ENCODE peak calls at places on chromosomes 1 and 21, in five cellular contexts. One of them, this sample, is unnamed.

GRCh38 chr21:34613679-34614442 is 1.1 kb downstream of the RCAN1 start:
- DNase-seq in stimulated activated CD4-positive, alpha-beta T cell treated with anti-CD3 and anti-CD28 coated beads, TNF-alpha, amount 100 ng/mL, for 24 hours: no peak
- DNase-seq in GM18507: no peak
- DNase-seq in ELR: peak; percentile 53
- DNase-seq in right atrium auricular region: no peak
- DNase-seq in this sample: no peak

GRCh38 chr1:70738576-70738975 is 309.0 kb downstream of the PTGER3 start:
- DNase-seq in stimulated activated CD4-positive, alpha-beta T cell treated with anti-CD3 and anti-CD28 coated beads, TNF-alpha, amount 100 ng/mL, for 24 hours: no peak
- DNase-seq in GM18507: no peak
- DNase-seq in ELR: no peak
- DNase-seq in right atrium auricular region: no peak
- DNase-seq in this sample: no peak

GRCh38 chr1:87869563-87869962 is 540.9 kb downstream of the LMO4 start:
- DNase-seq in stimulated activated CD4-positive, alpha-beta T cell treated with anti-CD3 and anti-CD28 coated beads, TNF-alpha, amount 100 ng/mL, for 24 hours: no peak
- DNase-seq in GM18507: no peak
- DNase-seq in ELR: peak; percentile 68
- DNase-seq in right atrium auricular region: no peak
- DNase-seq in this sample: no peak

GRCh38 chr1:113031060-113031933 is 41.7 kb upstream of the LRIG2 start:
- DNase-seq in stimulated activated CD4-positive, alpha-beta T cell treated with anti-CD3 and anti-CD28 coated beads, TNF-alpha, amount 100 ng/mL, for 24 hours: no peak
- DNase-seq in GM18507: no peak
- DNase-seq in ELR: no peak
- DNase-seq in right atrium auricular region: no peak
- DNase-seq in this sample: no peak

GRCh38 chr1:23556661-23557470 is 2.4 kb downstream of the ID3 start:
- DNase-seq in stimulated activated CD4-positive, alpha-beta T cell treated with anti-CD3 and anti-CD28 coated beads, TNF-alpha, amount 100 ng/mL, for 24 hours: no peak
- DNase-seq in GM18507: no peak
- DNase-seq in ELR: peak; percentile 76
- DNase-seq in right atrium auricular region: no peak
- DNase-seq in this sample: no peak

GRCh38 chr1:28428990-28429520 is 59.5 kb downstream of the PHACTR4 start:
- DNase-seq in stimulated activated CD4-positive, alpha-beta T cell treated with anti-CD3 and anti-CD28 coated beads, TNF-alpha, amount 100 ng/mL, for 24 hours: no peak
- DNase-seq in GM18507: no peak
- DNase-seq in ELR: no peak
- DNase-seq in right atrium auricular region: no peak
- DNase-seq in this sample: no peak

GRCh38 chr1:172069535-172069934 is 228.2 kb downstream of the DNM3 start:
- DNase-seq in stimulated activated CD4-positive, alpha-beta T cell treated with anti-CD3 and anti-CD28 coated beads, TNF-alpha, amount 100 ng/mL, for 24 hours: no peak
- DNase-seq in GM18507: no peak
- DNase-seq in ELR: no peak
- DNase-seq in right atrium auricular region: no peak
- DNase-seq in this sample: no peak

GRCh38 chr1:202319381-202320080 is 22.2 kb downstream of the UBE2T start:
- DNase-seq in stimulated activated CD4-positive, alpha-beta T cell treated with anti-CD3 and anti-CD28 coated beads, TNF-alpha, amount 100 ng/mL, for 24 hours: no peak
- DNase-seq in GM18507: no peak
- DNase-seq in ELR: peak; percentile 23
- DNase-seq in right atrium auricular region: no peak
- DNase-seq in this sample: no peak

GRCh38 chr21:34974162-34974981 is 74.7 kb downstream of the RUNX1 start:
- DNase-seq in stimulated activated CD4-positive, alpha-beta T cell treated with anti-CD3 and anti-CD28 coated beads, TNF-alpha, amount 100 ng/mL, for 24 hours: no peak
- DNase-seq in GM18507: peak; percentile 47
- DNase-seq in ELR: no peak
- DNase-seq in right atrium auricular region: no peak
- DNase-seq in this sample: no peak

GRCh38 chr1:12153181-12153785 is 13.5 kb upstream of the TNFRSF1B start:
- DNase-seq in stimulated activated CD4-positive, alpha-beta T cell treated with anti-CD3 and anti-CD28 coated beads, TNF-alpha, amount 100 ng/mL, for 24 hours: no peak
- DNase-seq in GM18507: no peak
- DNase-seq in ELR: peak; percentile 94
- DNase-seq in right atrium auricular region: no peak
- DNase-seq in this sample: peak; percentile 88

GRCh38 chr1:117600966-117601365 is 4.9 kb upstream of the TENT5C start:
- DNase-seq in stimulated activated CD4-positive, alpha-beta T cell treated with anti-CD3 and anti-CD28 coated beads, TNF-alpha, amount 100 ng/mL, for 24 hours: no peak
- DNase-seq in GM18507: no peak
- DNase-seq in ELR: no peak
- DNase-seq in right atrium auricular region: no peak
- DNase-seq in this sample: no peak

This sample was measured in osteocyte.